ENCODE peak calls at places on chromosomes 5 and 9, in five cellular contexts. J is A549, D is astrocyte, A is neural crest cell, L is brain microvascular endothelial cell. N is an unnamed sample.

GRCh38 chr9:102518324-102518723 is 476.8 kb upstream of the CYLC2 start:
- DNase-seq in J (no peak), D (no peak), A (no peak), L (no peak), N (no peak)

GRCh38 chr5:57412010-57412409 is 70.6 kb downstream of the ACTBL2 start:
- DNase-seq in J (no peak), D (peak), A (no peak), L (peak), N (peak)

GRCh38 chr9:38724749-38725148 is 4.8 kb upstream of the FAM240B start:
- DNase-seq in J (no peak), D (no peak), A (no peak), L (no peak), N (no peak)

GRCh38 chr9:105510024-105510423 is 47.9 kb upstream of the FKTN start:
- DNase-seq in J (no peak), D (peak), A (no peak), L (peak), N (peak)

GRCh38 chr5:3678801-3679200 is 83.2 kb downstream of the IRX1 start:
- DNase-seq in J (no peak), D (no peak), A (no peak), L (no peak), N (no peak)

GRCh38 chr9:82457281-82457680 is 468.7 kb downstream of the SPATA31D1 start:
- DNase-seq in J (no peak), D (no peak), A (no peak), L (no peak), N (no peak)

GRCh38 chr9:21070171-21070571 is 7.6 kb downstream of the IFNB1 start:
- DNase-seq in J (peak), D (peak), A (no peak), L (peak), N (peak)

GRCh38 chr5:88724201-88724600 is 158.8 kb downstream of the MEF2C start:
- DNase-seq in J (no peak), D (peak), A (no peak), L (no peak), N (peak)

GRCh38 chr9:18490591-18491370 is 16.8 kb downstream of the ADAMTSL1 start:
- DNase-seq in J (no peak), D (peak), A (no peak), L (peak), N (peak)

GRCh38 chr9:134662143-134662876 is 20.7 kb downstream of the COL5A1 start:
- DNase-seq in J (no peak), D (peak), A (no peak), L (peak), N (peak)

GRCh38 chr5:97006454-97006853 is 70.6 kb downstream of the LNPEP start:
- DNase-seq in J (no peak), D (no peak), A (no peak), L (peak), N (peak)

GRCh38 chr9:33431420-33431819 is 16.0 kb downstream of the AQP3 start:
- DNase-seq in J (no peak), D (no peak), A (no peak), L (no peak), N (no peak)

GRCh38 chr5:58999804-59000595 is 417.1 kb downstream of the RAB3C start:
- DNase-seq in J (peak), D (peak), A (peak), L (no peak), N (no peak)

GRCh38 chr9:81372628-81373191 is 316.6 kb downstream of the TLE1 start:
- DNase-seq in J (no peak), D (peak), A (no peak), L (no peak), N (peak)

GRCh38 chr5:132525299-132525724 is 18.0 kb downstream of the IL5 start:
- DNase-seq in J (no peak), D (no peak), A (no peak), L (no peak), N (no peak)

GRCh38 chr9:125142560-125143376 is 560 bp downstream of the SCAI start:
- DNase-seq in J (no peak), D (no peak), A (peak), L (no peak), N (no peak)

GRCh38 chr9:37031081-37031480 is 3.0 kb downstream of the PAX5 start:
- DNase-seq in J (no peak), D (no peak), A (no peak), L (no peak), N (no peak)

GRCh38 chr9:98168952-98169488 is 23.4 kb downstream of the CORO2A start:
- DNase-seq in J (no peak), D (peak), A (peak), L (peak), N (peak)

GRCh38 chr9:113472199-113472598 is 8.7 kb downstream of the RGS3 start:
- DNase-seq in J (no peak), D (no peak), A (no peak), L (no peak), N (no peak)
- TF ChIP-seq CTCF in J (no peak), D (no peak), A (no peak), L (no peak), N (no peak)

GRCh38 chr5:141853895-141854626 is 24.1 kb downstream of the PCDH1 start:
- DNase-seq in J (no peak), D (no peak), A (no peak), L (no peak), N (no peak)
- TF ChIP-seq CTCF in J (no peak), D (no peak), A (no peak), L (no peak), N (no peak)

GRCh38 chr5:35089688-35090314 is 42.1 kb upstream of the AGXT2 start:
- DNase-seq in J (peak), D (peak), A (peak), L (peak), N (peak)
- TF ChIP-seq CTCF in J (peak), D (peak), A (peak), L (peak), N (peak)

GRCh38 chr5:110496276-110496675 is 230.2 kb downstream of the TMEM232 start:
- DNase-seq in J (no peak), D (no peak), A (no peak), L (no peak), N (no peak)
- TF ChIP-seq CTCF in J (no peak), D (no peak), A (no peak), L (no peak), N (no peak)

GRCh38 chr5:148297695-148298094 is 14.5 kb upstream of the SPINK7 start:
- DNase-seq in J (no peak), D (no peak), A (no peak), L (no peak), N (no peak)
- TF ChIP-seq CTCF in J (no peak), D (no peak), A (no peak), L (no peak), N (no peak)